ENCODE peak calls at places on chromosomes 13 and 19, in nine cellular contexts. M is activated T-helper 1 cell treated with Interleukin-2 at 50 U/mL for 16 hours, Q is lung microvascular endothelial cell, V is neural crest cell, X is H54, D is NCI-H510A, O is HFFc6, S is NCI-H2171, A is Daoy. Z is an unnamed sample.
A peak's percentile ranks its signal among the peaks of the same experiment; 100 is the strongest.

GRCh38 chr13:98563071-98563470 is 13.8 kb downstream of the STK24 start:
- DNase-seq in A (no peak), S (no peak), Q (peak; percentile 58), V (no peak), X (no peak), D (no peak), O (no peak), M (no peak), Z (no peak)

GRCh38 chr19:49861127-49861526 is 6.2 kb downstream of the PNKP start:
- DNase-seq in D (no peak), O (no peak), V (no peak), Q (no peak), X (no peak), S (no peak), M (no peak), A (no peak), Z (no peak)

GRCh38 chr19:49374665-49375434 is 11.2 kb downstream of the DKKL1 start:
- DNase-seq in A (no peak), O (no peak), D (no peak), Q (no peak), S (no peak), V (no peak), M (no peak), X (no peak), Z (no peak)

GRCh38 chr13:44022196-44022595 is 142.5 kb downstream of the LACC1 start:
- DNase-seq in X (no peak), A (no peak), S (no peak), M (no peak), V (no peak), D (no peak), Q (no peak), O (no peak), Z (no peak)

GRCh38 chr13:95231393-95231792 is 69.9 kb downstream of the ABCC4 start:
- DNase-seq in S (peak; percentile 12), A (no peak), D (no peak), V (no peak), X (no peak), O (no peak), Q (no peak), M (no peak), Z (no peak)

GRCh38 chr13:28252547-28252946 is 114.2 kb downstream of the PAN3 start:
- DNase-seq in A (no peak), M (no peak), S (no peak), D (no peak), X (no peak), O (no peak), Q (no peak), V (no peak), Z (no peak)

GRCh38 chr19:52936151-52936957 is 13.1 kb upstream of the ZNF888 start:
- DNase-seq in M (no peak), V (no peak), D (no peak), X (no peak), A (peak; percentile 44), Q (peak; percentile 12), O (no peak), S (no peak), Z (no peak)

GRCh38 chr13:113981201-113981605 is 7.3 kb upstream of the C13orf46 start:
- DNase-seq in Q (no peak), V (no peak), A (peak; percentile 38), X (peak; percentile 84), M (no peak), S (peak; percentile 69), O (no peak), D (peak; percentile 96), Z (peak; percentile 60)

GRCh38 chr13:29935309-29935981 is 85.0 kb upstream of the UBL3 start:
- DNase-seq in A (no peak), M (peak; percentile 66), D (no peak), X (no peak), V (no peak), S (no peak), O (no peak), Q (no peak), Z (no peak)

GRCh38 chr13:23799945-23800344 is 89.3 kb downstream of the MIPEP start:
- DNase-seq in A (no peak), S (peak; percentile 1), Q (no peak), O (no peak), D (no peak), M (no peak), X (no peak), V (no peak), Z (no peak)

GRCh38 chr19:14943601-14944000 is 2.3 kb downstream of the OR7C2 start:
- DNase-seq in Q (no peak), S (no peak), V (no peak), X (no peak), M (no peak), A (no peak), O (no peak), D (no peak), Z (no peak)

GRCh38 chr19:2315818-2316353 is 7.9 kb upstream of the LINGO3 start:
- DNase-seq in Q (peak; percentile 68), S (no peak), V (peak; percentile 75), O (peak; percentile 39), A (peak; percentile 72), X (peak; percentile 65), D (no peak), M (no peak), Z (peak; percentile 80)

GRCh38 chr13:75299913-75300862 is 181.8 kb downstream of the TBC1D4 start:
- DNase-seq in A (no peak), V (no peak), X (no peak), O (peak; percentile 55), S (no peak), D (no peak), M (no peak), Q (no peak), Z (no peak)

GRCh38 chr13:113863511-113864302 is at the start of gene GAS6:
- DNase-seq in S (peak; percentile 72), M (no peak), V (peak; percentile 40), X (peak; percentile 82), D (no peak), O (peak; percentile 46), A (peak; percentile 50), Q (peak; percentile 50), Z (peak; percentile 87)

GRCh38 chr19:14408641-14409120 is 10.5 kb downstream of the DDX39A start:
- DNase-seq in D (no peak), X (no peak), Q (no peak), S (no peak), M (no peak), V (no peak), A (no peak), O (no peak), Z (no peak)

GRCh38 chr19:41531438-41532311 is 44.3 kb upstream of the CEACAM21 start:
- DNase-seq in A (peak; percentile 86), S (no peak), V (no peak), X (peak; percentile 58), Q (peak; percentile 99), M (peak; percentile 68), O (no peak), D (no peak), Z (peak; percentile 74)

GRCh38 chr13:113036401-113036800 is 67.4 kb downstream of the MCF2L start:
- DNase-seq in V (no peak), Q (no peak), A (no peak), M (no peak), X (no peak), S (no peak), O (no peak), D (no peak), Z (no peak)

GRCh38 chr19:49430678-49431329 is 5.6 kb downstream of the GFY start:
- DNase-seq in M (no peak), V (no peak), X (no peak), A (peak; percentile 54), S (no peak), O (no peak), Q (peak; percentile 16), D (no peak), Z (no peak)

GRCh38 chr13:79722885-79723445 is 242.0 kb downstream of the NDFIP2 start:
- DNase-seq in M (no peak), Q (no peak), V (no peak), X (no peak), S (no peak), O (no peak), D (no peak), A (no peak), Z (no peak)

GRCh38 chr19:6528544-6529121 is 2.2 kb upstream of the TNFSF9 start:
- DNase-seq in A (no peak), V (no peak), Q (peak; percentile 17), O (no peak), S (no peak), D (no peak), X (no peak), M (no peak), Z (peak; percentile 57)

GRCh38 chr19:2827840-2828489 is 8.3 kb downstream of the ZNF554 start:
- DNase-seq in M (no peak), V (no peak), X (no peak), D (no peak), Q (no peak), A (no peak), O (no peak), S (no peak), Z (no peak)

GRCh38 chr19:1082165-1082927 is 12.8 kb downstream of the POLR2E start:
- DNase-seq in X (no peak), Q (no peak), M (peak; percentile 74), S (peak; percentile 86), A (peak; percentile 73), O (no peak), D (peak; percentile 75), V (peak; percentile 68), Z (peak; percentile 81)

GRCh38 chr13:41520699-41521630 is 63.6 kb downstream of the RGCC start:
- DNase-seq in V (no peak), O (no peak), Q (no peak), X (no peak), S (no peak), M (no peak), D (no peak), A (peak; percentile 82), Z (no peak)

GRCh38 chr13:41411536-41411935 is 45.8 kb upstream of the RGCC start:
- DNase-seq in D (no peak), V (no peak), A (peak; percentile 17), Q (peak; percentile 67), O (peak; percentile 52), S (no peak), M (no peak), X (no peak), Z (no peak)

GRCh38 chr19:10421240-10421948 is 1.1 kb downstream of the PDE4A start:
- DNase-seq in A (no peak), D (no peak), Q (no peak), V (no peak), S (no peak), O (no peak), X (no peak), M (no peak), Z (no peak)

GRCh38 chr13:31835932-31836331 is 96.6 kb downstream of the RXFP2 start:
- DNase-seq in S (no peak), V (no peak), X (peak; percentile 10), D (no peak), M (no peak), Q (peak; percentile 41), A (peak; percentile 56), O (peak; percentile 66), Z (no peak)

GRCh38 chr13:60351326-60351725 is 45.7 kb upstream of the TDRD3 start:
- DNase-seq in S (no peak), O (peak; percentile 62), X (no peak), D (no peak), V (no peak), Q (peak; percentile 28), A (peak; percentile 40), M (no peak), Z (no peak)

GRCh38 chr13:25046985-25047660 is 48.8 kb upstream of the PABPC3 start:
- DNase-seq in Q (no peak), D (peak; percentile 20), S (no peak), O (no peak), X (no peak), A (peak; percentile 80), M (no peak), V (peak; percentile 67), Z (no peak)

GRCh38 chr19:14703833-14704232 is 14.0 kb downstream of the ZNF333 start:
- DNase-seq in X (no peak), Q (no peak), S (no peak), V (no peak), M (no peak), D (no peak), O (no peak), A (no peak), Z (no peak)

GRCh38 chr19:1566392-1567115 is 1.6 kb downstream of the MEX3D start:
- DNase-seq in S (no peak), V (peak; percentile 67), X (peak; percentile 92), O (peak; percentile 78), M (no peak), D (no peak), A (peak; percentile 90), Q (peak; percentile 87), Z (peak; percentile 62)

GRCh38 chr19:38264486-38265212 is at the start of gene SPINT2:
- DNase-seq in D (peak; percentile 96), Q (no peak), V (peak; percentile 47), A (no peak), O (no peak), X (no peak), S (peak; percentile 95), M (peak; percentile 67), Z (no peak)

Z was measured in psoas muscle.